ENCODE peak calls at places on chromosomes 3 and 15, in five cellular contexts. H is left cardiac atrium, P is A172, Q is globus pallidus, W is RCC 7860. A is an unnamed sample.

GRCh38 chr15:47987908-47988532 is 132.8 kb upstream of the SLC24A5 start:
- DNase-seq in W (peak; percentile 48), H (no peak), P (peak; percentile 47), Q (peak; percentile 82), A (peak; percentile 51)

GRCh38 chr3:55923207-55923606 is 436.1 kb upstream of the WNT5A start:
- DNase-seq in P (no peak), Q (no peak), H (no peak), W (no peak), A (no peak)

GRCh38 chr3:161498259-161498921 is 1.8 kb downstream of the OTOL1 start:
- DNase-seq in P (no peak), H (no peak), Q (no peak), W (no peak), A (no peak)

GRCh38 chr15:81106560-81106959 is 27.5 kb upstream of the CFAP161 start:
- DNase-seq in Q (peak; percentile 64), H (peak; percentile 37), P (peak; percentile 69), W (peak; percentile 57), A (peak; percentile 85)

GRCh38 chr3:81864273-81864672 is 102.8 kb upstream of the GBE1 start:
- DNase-seq in H (no peak), W (no peak), Q (no peak), P (no peak), A (no peak)

GRCh38 chr15:84609818-84610525 is 9.2 kb downstream of the ZSCAN2 start:
- DNase-seq in Q (no peak), W (no peak), H (no peak), P (no peak), A (no peak)

GRCh38 chr15:60906275-60906674 is 322.8 kb downstream of the RORA start:
- DNase-seq in H (no peak), W (no peak), Q (no peak), P (no peak), A (peak; percentile 21)

GRCh38 chr3:17033516-17034168 is 148.9 kb downstream of the PLCL2 start:
- DNase-seq in W (no peak), P (no peak), H (no peak), Q (no peak), A (no peak)

GRCh38 chr3:71384393-71384792 is 199.1 kb downstream of the FOXP1 start:
- DNase-seq in W (peak; percentile 16), H (no peak), Q (no peak), P (peak; percentile 14), A (no peak)

GRCh38 chr3:169665264-169666078 is 2.0 kb upstream of the MECOM start:
- DNase-seq in P (no peak), Q (no peak), W (no peak), H (no peak), A (no peak)

A was measured in LHCN-M2.